ENCODE peak calls at places on chromosomes 2 and 18, in ten cellular contexts. X is activated CD4-positive, alpha-beta T cell treated with anti-CD3 and anti-CD28 coated beads for 48 hours; E is CD4-positive, alpha-beta memory T cell; N is CD8-positive, alpha-beta memory T cell; R is endodermal cell; I is HT-29; W is GM23248; K is kidney; S is ovary; P is DMS53. G is an unnamed sample.

GRCh38 chr2:168848220-168848619 is 42.0 kb downstream of the SPC25 start:
- DNase-seq in S (no peak), E (no peak), W (no peak), P (no peak), I (no peak), K (no peak), N (no peak), X (no peak), R (peak; percentile 52), G (no peak)

GRCh38 chr18:51361130-51361860 is 163.8 kb upstream of the MEX3C start:
- DNase-seq in P (no peak), I (peak; percentile 44), R (no peak), K (no peak), X (no peak), E (no peak), W (no peak), S (no peak), N (no peak), G (no peak)

GRCh38 chr18:44725300-44726096 is 44.8 kb downstream of the SETBP1 start:
- DNase-seq in N (peak; percentile 65), W (peak; percentile 90), X (peak; percentile 75), I (no peak), P (peak; percentile 50), S (peak; percentile 75), E (peak; percentile 65), K (peak; percentile 87), R (no peak), G (no peak)

GRCh38 chr2:17547237-17547636 is 6.7 kb downstream of the VSNL1 start:
- DNase-seq in P (no peak), E (no peak), W (no peak), I (no peak), K (no peak), R (no peak), X (no peak), N (no peak), S (no peak), G (no peak)

GRCh38 chr18:70288171-70288850 is 534 bp upstream of the SOCS6 start:
- DNase-seq in N (no peak), W (peak; percentile 74), K (peak; percentile 76), S (peak; percentile 39), P (peak; percentile 76), I (peak; percentile 19), X (no peak), E (no peak), R (peak; percentile 79), G (no peak)

GRCh38 chr18:67199993-67200617 is 316.4 kb downstream of the DSEL start:
- DNase-seq in P (peak; percentile 87), R (no peak), N (peak; percentile 8), E (no peak), S (no peak), W (peak; percentile 60), I (peak; percentile 69), X (no peak), K (no peak), G (no peak)

GRCh38 chr2:241088376-241088775 is 13.7 kb downstream of the MTERF4 start:
- DNase-seq in P (no peak), K (peak; percentile 42), S (no peak), N (no peak), X (no peak), R (no peak), I (no peak), E (no peak), W (no peak), G (no peak)

GRCh38 chr2:71299507-71299906 is 32.1 kb upstream of the ZNF638 start:
- DNase-seq in W (peak; percentile 50), I (peak; percentile 67), R (no peak), E (no peak), S (no peak), X (no peak), N (peak; percentile 23), K (no peak), P (peak; percentile 70), G (no peak)

GRCh38 chr2:172791953-172792352 is 56.3 kb downstream of the RAPGEF4 start:
- DNase-seq in W (no peak), P (no peak), N (no peak), K (no peak), I (no peak), X (no peak), S (no peak), R (peak; percentile 59), E (no peak), G (no peak)

GRCh38 chr18:50331691-50332090 is 43.2 kb upstream of the SKA1 start:
- DNase-seq in P (no peak), S (no peak), K (no peak), E (no peak), R (no peak), W (no peak), X (no peak), I (no peak), N (no peak), G (no peak)